ENCODE peak calls at places on chromosome 10, in four cellular contexts. O is GM12891; W is H7; N is effector memory CD4-positive, alpha-beta T cell. Z is an unnamed sample.

GRCh38 chr10:28317735-28318134 is 14.9 kb upstream of the MPP7 start:
- DNase-seq in O (no peak), W (no peak), N (no peak), Z (no peak)

GRCh38 chr10:84329094-84329611 is 764 bp downstream of the CCSER2 start:
- DNase-seq in O (no peak), W (peak; percentile 48), N (peak; percentile 62), Z (no peak)

GRCh38 chr10:131871673-131872005 is 29.2 kb upstream of the PPP2R2D start:
- DNase-seq in O (no peak), W (peak; percentile 33), N (no peak), Z (no peak)

GRCh38 chr10:132855889-132856288 is 69.9 kb upstream of the NKX6-2 start:
- DNase-seq in O (no peak), W (peak; percentile 33), N (no peak), Z (no peak)

GRCh38 chr10:103736763-103737162 is 118.6 kb downstream of the SH3PXD2A start:
- DNase-seq in O (no peak), W (peak; percentile 95), N (no peak), Z (no peak)

GRCh38 chr10:129293991-129294700 is 172.9 kb upstream of the MGMT start:
- DNase-seq in O (no peak), W (no peak), N (no peak), Z (no peak)

GRCh38 chr10:63337455-63338251 is 128.1 kb downstream of the JMJD1C start:
- DNase-seq in O (no peak), W (no peak), N (no peak), Z (no peak)

GRCh38 chr10:35306852-35307251 is 29.5 kb upstream of the CCNY start:
- DNase-seq in O (no peak), W (no peak), N (no peak), Z (no peak)

GRCh38 chr10:35409094-35409582 is 72.8 kb downstream of the CCNY start:
- DNase-seq in O (no peak), W (no peak), N (no peak), Z (peak; percentile 53)

GRCh38 chr10:44301781-44302400 is 83.0 kb downstream of the CXCL12 start:
- DNase-seq in O (no peak), W (no peak), N (no peak), Z (no peak)

GRCh38 chr10:103807996-103808395 is 47.4 kb downstream of the SH3PXD2A start:
- DNase-seq in O (no peak), W (no peak), N (no peak), Z (no peak)

GRCh38 chr10:110388682-110389052 is 83.9 kb upstream of the SMNDC1 start:
- DNase-seq in O (no peak), W (no peak), N (no peak), Z (no peak)

Z was measured in AG04449.